ENCODE peak calls at places on chromosome 17, in five cellular contexts. Q, P, Z, N and B are unnamed samples. For H3K4me1, the result is how much of the 10 kb centered on the place peaks cover.

GRCh38 chr17:78734841-78735641 is 47.0 kb downstream of the CYTH1 start:
- DNase-seq in Q (no peak), P (no peak), Z (no peak), N (no peak), B (peak)

GRCh38 chr17:77884019-77884418 is 74.5 kb upstream of the TNRC6C start:
- DNase-seq in Q (no peak), P (peak), Z (peak), N (peak), B (peak)

GRCh38 chr17:62782730-62783260 is 25.3 kb downstream of the MARCHF10 start:
- DNase-seq in Q (no peak), P (no peak), Z (no peak), N (no peak), B (no peak)

GRCh38 chr17:68290268-68290954 is 516 bp downstream of the SLC16A6 start:
- DNase-seq in Q (no peak), P (peak), Z (no peak), N (no peak), B (peak)

GRCh38 chr17:31226950-31227349 is 70.1 kb downstream of the OMG start:
- DNase-seq in Q (no peak), P (no peak), Z (no peak), N (no peak), B (no peak)

GRCh38 chr17:36808181-36808661 is 129.1 kb upstream of the LHX1 start:
- DNase-seq in Q (no peak), P (no peak), Z (peak), N (peak), B (no peak)

GRCh38 chr17:67637901-67638641 is 79.7 kb upstream of the NOL11 start:
- DNase-seq in Q (no peak), P (no peak), Z (peak), N (no peak), B (no peak)

GRCh38 chr17:64393000-64393402 is 2.3 kb upstream of the PECAM1 start:
- DNase-seq in Q (no peak), P (no peak), Z (no peak), N (no peak), B (no peak)

GRCh38 chr17:34623856-34624766 is 44.7 kb downstream of the TMEM132E start:
- DNase-seq in Q (no peak), P (no peak), Z (no peak), N (no peak), B (no peak)

GRCh38 chr17:33725675-33726271 is 432.7 kb upstream of the ASIC2 start:
- DNase-seq in Q (peak), P (peak), Z (peak), N (peak), B (peak)

GRCh38 chr17:59619313-59620063 is at the start of gene CLTC:
- DNase-seq in Q (peak), P (peak), Z (peak), N (peak), B (peak)

GRCh38 chr17:75754378-75755204 is 10.4 kb downstream of the GALK1 start:
- DNase-seq in Q (no peak), P (no peak), Z (no peak), N (no peak), B (no peak)

GRCh38 chr17:73998246-73999220 is 204.9 kb upstream of the RPL38 start:
- DNase-seq in Q (peak), P (peak), Z (no peak), N (no peak), B (peak)

GRCh38 chr17:41307647-41308046 is 1.5 kb downstream of the KRTAP16-1 start:
- DNase-seq in Q (no peak), P (no peak), Z (peak), N (no peak), B (no peak)

GRCh38 chr17:70314096-70314495 is 144.8 kb downstream of the KCNJ2 start:
- DNase-seq in Q (no peak), P (no peak), Z (peak), N (no peak), B (no peak)

GRCh38 chr17:20612635-20613034 is 33.1 kb downstream of the CDRT15L2 start:
- DNase-seq in Q (no peak), P (no peak), Z (no peak), N (no peak), B (no peak)

GRCh38 chr17:596763-597644 is 117.6 kb downstream of the VPS53 start:
- DNase-seq in Q (no peak), P (no peak), Z (peak), N (no peak), B (no peak)

GRCh38 chr17:37608369-37609169 is 649 bp downstream of the SYNRG start:
- DNase-seq in Q (peak), P (peak), Z (peak), N (peak), B (peak)

GRCh38 chr17:48456584-48456983 is 26.6 kb upstream of the SKAP1 start:
- DNase-seq in Q (no peak), P (no peak), Z (no peak), N (no peak), B (no peak)

GRCh38 chr17:949623-950338 is 29.8 kb downstream of the NXN start:
- DNase-seq in Q (no peak), P (no peak), Z (no peak), N (peak), B (no peak)

GRCh38 chr17:565506-565905 is 149.1 kb downstream of the VPS53 start:
- DNase-seq in Q (no peak), P (no peak), Z (no peak), N (no peak), B (no peak)

GRCh38 chr17:31538080-31538762 is 146.7 kb downstream of the RAB11FIP4 start:
- DNase-seq in Q (no peak), P (peak), Z (no peak), N (no peak), B (peak)

GRCh38 chr17:21353326-21354010 is 22.7 kb upstream of the KCNJ12 start:
- DNase-seq in Q (no peak), P (peak), Z (no peak), N (no peak), B (no peak)

GRCh38 chr17:146546-146945 is 9.2 kb downstream of the SCGB1C2 start:
- DNase-seq in Q (no peak), P (no peak), Z (no peak), N (no peak), B (no peak)

GRCh38 chr17:46962374-46962790 is 16.7 kb downstream of the RPRML start:
- DNase-seq in Q (no peak), P (no peak), Z (peak), N (no peak), B (no peak)

GRCh38 chr17:55661963-55662834 is 60.5 kb downstream of the TMEM100 start:
- DNase-seq in Q (no peak), P (no peak), Z (no peak), N (no peak), B (no peak)

GRCh38 chr17:64077409-64077808 is 52.5 kb downstream of the ERN1 start:
- DNase-seq in Q (no peak), P (no peak), Z (no peak), N (no peak), B (no peak)

GRCh38 chr17:17750881-17751280 is 69.6 kb downstream of the RAI1 start:
- DNase-seq in Q (no peak), P (peak), Z (no peak), N (no peak), B (peak)

GRCh38 chr17:76196675-76197074 is 43.6 kb downstream of the RNF157 start:
- DNase-seq in Q (no peak), P (no peak), Z (no peak), N (no peak), B (no peak)

GRCh38 chr17:64399071-64399766 is 8.6 kb upstream of the PECAM1 start:
- DNase-seq in Q (no peak), P (no peak), Z (peak), N (no peak), B (no peak)

GRCh38 chr17:73599599-73599998 is 44.6 kb downstream of the SDK2 start:
- DNase-seq in Q (no peak), P (no peak), Z (no peak), N (no peak), B (no peak)

GRCh38 chr17:60333628-60334031 is 58.3 kb downstream of the USP32 start:
- DNase-seq in Q (no peak), P (no peak), Z (peak), N (no peak), B (no peak)

GRCh38 chr17:48483471-48484131 is 47.2 kb downstream of the HOXB1 start:
- DNase-seq in Q (no peak), P (peak), Z (peak), N (no peak), B (peak)

GRCh38 chr17:71163121-71163812 is 957.6 kb upstream of the SOX9 start:
- DNase-seq in Q (no peak), P (no peak), Z (peak), N (no peak), B (no peak)

GRCh38 chr17:50579399-50579798 is 18.9 kb downstream of the CACNA1G start:
- DNase-seq in Q (no peak), P (no peak), Z (no peak), N (no peak), B (no peak)

GRCh38 chr17:40727447-40728231 is 24.1 kb upstream of the KRT24 start:
- DNase-seq in Q (no peak), P (no peak), Z (peak), N (no peak), B (peak)

GRCh38 chr17:66542967-66543525 is 240.6 kb downstream of the PRKCA start:
- DNase-seq in Q (no peak), P (peak), Z (peak), N (no peak), B (no peak)

GRCh38 chr17:7845359-7846062 is 9.4 kb upstream of the TMEM88 start:
- DNase-seq in Q (no peak), P (no peak), Z (no peak), N (no peak), B (no peak)

GRCh38 chr17:7844292-7845154 is 10.3 kb upstream of the TMEM88 start:
- DNase-seq in Q (no peak), P (peak), Z (peak), N (peak), B (peak)

GRCh38 chr17:7842380-7842949 is 8.4 kb downstream of the KDM6B start:
- DNase-seq in Q (no peak), P (peak), Z (peak), N (no peak), B (peak)

GRCh38 chr17:7842950-7843535 is 9.0 kb downstream of the KDM6B start:
- DNase-seq in Q (no peak), P (peak), Z (peak), N (no peak), B (peak)

GRCh38 chr17:7843536-7844291 is 9.7 kb downstream of the KDM6B start:
- DNase-seq in Q (no peak), P (peak), Z (peak), N (peak), B (peak)
- H3K4me1 ChIP-seq in Q (under half), P (under half), Z (under half), N (under half), B (under half)

GRCh38 chr17:83028851-83029250 is 50.6 kb upstream of the METRNL start:
- DNase-seq in Q (no peak), P (no peak), Z (no peak), N (no peak), B (no peak)

GRCh38 chr17:83025636-83026280 is 53.7 kb upstream of the METRNL start:
- DNase-seq in Q (no peak), P (no peak), Z (no peak), N (no peak), B (no peak)

GRCh38 chr17:83024205-83024971 is 55.0 kb upstream of the METRNL start:
- DNase-seq in Q (no peak), P (no peak), Z (no peak), N (no peak), B (no peak)

GRCh38 chr17:83029571-83029970 is 49.8 kb upstream of the METRNL start:
- DNase-seq in Q (no peak), P (no peak), Z (no peak), N (no peak), B (no peak)

DNA sequence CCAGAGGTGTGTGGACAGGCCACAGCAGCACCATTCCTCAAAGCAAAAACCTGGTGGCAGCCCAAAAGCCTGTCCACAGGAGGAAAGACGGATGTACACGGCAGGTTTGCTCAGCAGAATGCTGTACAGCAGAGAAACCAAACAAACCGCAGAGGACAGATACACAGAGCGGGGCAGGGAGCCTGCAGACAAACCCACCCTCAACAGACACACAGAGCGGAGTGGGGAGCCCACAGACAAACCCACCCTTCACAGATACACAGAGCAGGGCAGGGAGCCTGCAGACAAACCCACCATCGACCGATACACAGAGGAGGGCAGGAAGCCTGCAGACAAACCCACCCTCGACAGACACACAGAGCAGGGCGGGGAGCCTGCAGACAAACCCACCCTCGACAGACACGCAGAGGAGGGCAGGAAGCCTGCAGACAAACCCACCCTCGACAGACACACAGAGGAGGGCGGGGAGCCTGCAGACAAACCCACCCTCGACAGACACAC is 53.0 kb upstream of the METRNL start:
- DNase-seq in Q (no peak), P (no peak), Z (no peak), N (no peak), B (no peak)
- H3K4me2 ChIP-seq in Q (no peak), P (no peak), Z (no peak), N (no peak), B (no peak)

DNA sequence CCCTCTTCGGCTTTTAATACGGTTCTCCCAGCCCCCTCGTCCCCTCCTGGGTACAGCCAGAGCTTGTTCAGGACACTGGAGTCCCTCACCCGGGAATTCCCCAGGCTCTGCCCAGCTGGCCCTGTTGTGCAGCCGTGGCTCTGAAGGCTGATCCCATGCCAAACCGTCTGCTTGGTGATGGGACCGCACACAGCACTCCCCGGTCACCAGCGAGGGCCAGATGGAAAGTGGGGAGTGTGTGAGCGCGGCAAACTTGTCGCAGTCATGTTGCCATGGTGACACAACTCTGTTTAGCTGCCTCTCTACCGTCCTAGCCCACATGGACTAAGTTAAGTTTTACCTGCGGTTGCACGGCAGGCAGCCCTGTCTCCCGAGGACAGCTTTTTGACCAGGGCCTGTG is 107.9 kb downstream of the RAP1GAP2 start:
- DNase-seq in Q (no peak), P (peak), Z (peak), N (peak), B (no peak)
- H2AFZ ChIP-seq in Q (no peak), P (no peak), Z (no peak), N (peak), B (no peak)

GRCh38 chr17:57944796-57945362 is 10.3 kb downstream of the CUEDC1 start:
- DNase-seq in Q (no peak), P (no peak), Z (peak), N (no peak), B (no peak)
- H3K4me1 ChIP-seq in Q (under half), P (half or more), Z (under half), N (under half), B (half or more)

GRCh38 chr17:28718317-28718672 is 627 bp upstream of the RAB34 start:
- DNase-seq in Q (no peak), P (no peak), Z (no peak), N (peak), B (no peak)

GRCh38 chr17:28715217-28715616 is 2.5 kb downstream of the RAB34 start:
- DNase-seq in Q (no peak), P (no peak), Z (no peak), N (no peak), B (no peak)

GRCh38 chr17:28717578-28718316 is at the start of gene RAB34:
- DNase-seq in Q (peak), P (no peak), Z (peak), N (peak), B (no peak)

GRCh38 chr17:28718990-28719433 is 773 bp upstream of the RPL23A start:
- DNase-seq in Q (no peak), P (no peak), Z (no peak), N (no peak), B (no peak)

DNA sequence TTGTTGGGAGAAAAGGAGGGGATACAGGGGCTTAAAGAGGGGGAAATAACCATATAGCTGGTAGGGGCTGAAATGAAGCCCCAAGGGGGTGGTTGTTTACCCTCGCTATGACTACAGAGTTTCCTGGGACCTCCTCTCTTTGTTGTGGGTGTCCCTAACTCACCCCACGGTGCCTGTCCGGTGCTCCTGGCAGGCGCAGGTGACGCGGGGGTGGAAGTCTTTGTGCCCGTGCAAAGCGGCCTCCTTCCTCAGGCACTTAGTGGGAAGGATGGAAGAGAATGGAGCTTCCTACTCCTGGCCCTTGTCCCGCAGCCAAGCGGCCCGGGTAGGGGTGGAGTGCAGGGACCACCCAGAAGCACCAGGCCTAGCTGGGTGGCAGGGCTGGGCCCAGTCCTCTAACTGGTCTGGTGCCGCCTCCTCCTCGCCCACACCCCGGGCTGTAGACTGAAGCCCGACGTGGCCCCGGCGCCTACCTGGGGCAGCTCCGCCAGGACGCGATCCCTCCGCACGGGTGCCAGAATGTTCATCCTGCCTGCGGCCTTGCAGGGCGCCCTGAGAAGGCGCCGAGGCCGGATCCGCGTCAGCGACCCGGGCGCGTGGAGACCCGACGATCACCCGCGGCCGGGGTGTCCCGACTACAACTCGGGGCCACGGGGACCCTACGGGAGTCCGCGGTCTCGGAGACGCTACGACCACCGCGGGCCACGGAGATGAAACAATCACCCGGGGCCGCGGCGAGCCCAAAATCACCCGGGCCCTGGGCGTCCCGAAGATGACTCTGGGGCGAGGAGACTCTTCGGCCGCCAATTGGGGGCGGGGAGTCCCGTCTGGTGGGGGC is 709 bp downstream of the RAB34 start:
- DNase-seq in Q (no peak), P (no peak), Z (peak), N (peak), B (no peak)
- H3K4me2 ChIP-seq in Q (peak), P (no peak), Z (peak), N (peak), B (no peak)

GRCh38 chr17:80955673-80956306 is 35.9 kb upstream of the CHMP6 start:
- DNase-seq in Q (no peak), P (peak), Z (no peak), N (no peak), B (no peak)
- H2AFZ ChIP-seq in Q (no peak), P (no peak), Z (no peak), N (no peak), B (no peak)